ENCODE peak calls at places on chromosomes 12 and 14, in nine cellular contexts. U, I, Y, M, P, H, N, Z and E are unnamed samples.
A peak's percentile ranks its signal among the peaks of the same experiment; 100 is the strongest.

GRCh38 chr14:54003064-54003463 is 46.4 kb upstream of the BMP4 start:
- DNase-seq in H (no peak), M (no peak), Y (no peak), P (no peak), N (no peak), Z (no peak), U (no peak), I (no peak), E (no peak)

GRCh38 chr12:94954029-94954685 is 49.3 kb downstream of the NDUFA12 start:
- DNase-seq in M (no peak), P (peak; percentile 64), I (peak; percentile 72), N (peak; percentile 61), U (no peak), Y (no peak), Z (no peak), H (no peak), E (no peak)

GRCh38 chr12:130337476-130338303 is at the start of gene PIWIL1:
- DNase-seq in P (no peak), I (no peak), M (no peak), N (no peak), Z (no peak), U (no peak), H (no peak), Y (no peak), E (no peak)

GRCh38 chr12:105922670-105923102 is 216.1 kb downstream of the NUAK1 start:
- DNase-seq in U (no peak), I (no peak), Y (no peak), M (no peak), P (peak; percentile 38), N (peak; percentile 76), H (no peak), Z (no peak), E (no peak)

GRCh38 chr12:124501080-124501642 is 66.3 kb downstream of the NCOR2 start:
- DNase-seq in M (no peak), U (no peak), Z (no peak), H (peak; percentile 60), I (no peak), Y (no peak), N (no peak), P (no peak), E (no peak)

GRCh38 chr12:74119811-74120362 is 417.7 kb upstream of the ATXN7L3B start:
- DNase-seq in Y (no peak), M (no peak), N (no peak), I (no peak), U (no peak), Z (no peak), H (no peak), P (no peak), E (no peak)

GRCh38 chr12:43921666-43922337 is 85.9 kb downstream of the TMEM117 start:
- DNase-seq in Y (no peak), M (no peak), H (no peak), Z (no peak), I (no peak), P (peak; percentile 28), N (no peak), U (no peak), E (no peak)

GRCh38 chr14:32342854-32343200 is 13.7 kb downstream of the AKAP6 start:
- DNase-seq in N (no peak), P (no peak), I (no peak), H (no peak), M (no peak), Z (no peak), U (no peak), Y (no peak), E (no peak)

GRCh38 chr14:74616507-74616906 is 4.5 kb upstream of the LTBP2 start:
- DNase-seq in U (peak; percentile 58), M (no peak), I (no peak), P (peak; percentile 83), H (no peak), N (peak; percentile 61), Z (no peak), Y (no peak), E (no peak)

GRCh38 chr14:68774771-68775613 is 17.9 kb downstream of the ZFP36L1 start:
- DNase-seq in U (no peak), P (peak; percentile 80), Y (no peak), H (no peak), N (peak; percentile 81), Z (no peak), I (no peak), M (no peak), E (no peak)

GRCh38 chr12:24109381-24110039 is 160.0 kb upstream of the SOX5 start:
- DNase-seq in Z (no peak), M (no peak), Y (no peak), U (no peak), P (peak; percentile 30), N (peak; percentile 1), I (no peak), H (no peak), E (no peak)

GRCh38 chr14:87748558-87748957 is 244.4 kb downstream of the GALC start:
- DNase-seq in M (no peak), Y (no peak), Z (no peak), U (no peak), I (no peak), P (no peak), H (no peak), N (no peak), E (no peak)

GRCh38 chr14:87745507-87746118 is 247.4 kb downstream of the GALC start:
- DNase-seq in N (peak; percentile 37), Z (peak; percentile 57), P (peak; percentile 57), M (no peak), U (peak; percentile 50), H (no peak), Y (no peak), I (peak; percentile 25), E (peak; percentile 53)
- TF ChIP-seq CTCF in N (peak; percentile 41), Z (peak; percentile 86), P (peak; percentile 76), M (no peak), U (peak; percentile 76), H (peak; percentile 27), Y (peak; percentile 27), I (peak; percentile 55), E (peak; percentile 68)

DNA sequence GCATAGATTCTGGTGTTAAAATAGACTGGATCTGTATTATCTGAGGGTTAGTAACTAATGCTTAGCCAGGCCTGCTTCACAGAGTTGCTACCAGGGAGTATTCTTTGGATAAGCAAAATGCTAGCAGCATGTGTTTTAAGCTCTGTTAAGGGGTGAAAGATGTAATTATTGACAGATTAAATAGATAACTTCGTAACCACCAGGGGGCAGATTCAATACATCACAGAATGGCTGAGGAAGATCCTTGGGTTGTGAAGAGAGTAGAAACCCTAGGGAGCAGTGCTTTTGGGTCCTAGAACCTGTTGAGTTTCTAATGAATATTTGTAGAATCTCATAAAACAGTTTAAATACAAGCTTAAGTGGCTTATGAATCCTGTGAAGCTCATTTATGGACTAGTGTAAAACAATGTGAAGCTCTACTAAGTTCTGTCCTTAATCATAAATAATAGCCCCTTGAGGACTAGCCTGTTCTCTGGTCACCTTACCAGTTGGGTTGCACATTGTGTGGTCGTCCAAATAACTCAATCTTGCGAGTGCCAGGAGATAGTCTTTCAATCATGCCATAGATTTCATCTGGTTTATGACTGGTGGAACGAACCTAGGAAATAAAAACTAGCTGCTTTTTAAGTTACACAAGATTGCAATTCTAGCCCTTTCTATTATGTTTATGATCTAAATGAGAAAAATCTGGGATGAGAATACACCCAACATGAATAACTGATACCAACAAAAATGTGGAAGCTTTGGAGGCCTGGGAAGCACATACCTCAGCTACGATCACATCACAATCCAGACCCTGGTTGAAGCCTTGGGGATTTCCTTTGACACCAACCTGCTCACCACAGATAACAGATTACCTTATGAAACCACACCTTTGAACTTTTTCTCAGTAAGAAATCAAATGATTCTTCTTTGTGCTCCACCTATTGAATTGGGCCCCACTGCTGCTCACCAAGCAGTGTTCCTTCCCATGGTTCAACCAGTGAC is 12.3 kb downstream of the METTL3 start:
- DNase-seq in N (peak; percentile 59), H (no peak), U (peak; percentile 26), Y (no peak), I (no peak), M (no peak), Z (no peak), P (peak; percentile 63), E (peak; percentile 38)
- TF ChIP-seq CTCF in N (peak; percentile 72), H (peak; percentile 26), U (peak; percentile 38), Y (peak; percentile 24), I (peak; percentile 30), M (no peak), Z (peak; percentile 75), P (peak; percentile 38), E (peak; percentile 70)

DNA sequence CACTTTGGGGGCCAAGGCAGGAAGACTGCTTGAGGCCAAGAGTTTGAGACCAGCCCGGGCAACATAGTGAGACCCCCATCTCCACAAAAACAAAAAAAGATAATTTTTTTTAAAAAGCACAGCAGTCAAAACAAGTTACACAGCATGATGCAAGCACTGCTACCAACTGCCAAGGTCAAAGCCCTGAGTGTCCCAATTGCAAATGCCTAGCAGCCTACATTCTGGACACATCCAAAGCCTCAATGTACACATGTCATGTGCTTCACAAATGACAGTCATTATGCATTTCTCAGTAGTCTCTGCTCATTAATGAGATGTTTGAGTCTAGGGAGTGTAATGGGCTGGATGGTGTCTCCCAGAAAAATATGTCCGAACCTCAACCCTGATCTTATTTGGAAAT is 113.7 kb upstream of the CCND2 start:
- DNase-seq in M (no peak), I (no peak), H (no peak), N (no peak), U (no peak), Z (no peak), Y (no peak), P (no peak), E (no peak)
- TF ChIP-seq CTCF in M (no peak), I (no peak), H (no peak), N (no peak), U (no peak), Z (no peak), Y (no peak), P (no peak), E (no peak)

GRCh38 chr14:25032092-25032784 is 17.7 kb downstream of the STXBP6 start:
- DNase-seq in Z (peak; percentile 41), N (peak; percentile 64), M (no peak), Y (no peak), P (no peak), H (no peak), I (no peak), U (no peak), E (no peak)
- TF ChIP-seq CTCF in Z (peak; percentile 67), N (no peak), M (no peak), Y (no peak), P (no peak), H (no peak), I (no peak), U (peak; percentile 20), E (no peak)

DNA sequence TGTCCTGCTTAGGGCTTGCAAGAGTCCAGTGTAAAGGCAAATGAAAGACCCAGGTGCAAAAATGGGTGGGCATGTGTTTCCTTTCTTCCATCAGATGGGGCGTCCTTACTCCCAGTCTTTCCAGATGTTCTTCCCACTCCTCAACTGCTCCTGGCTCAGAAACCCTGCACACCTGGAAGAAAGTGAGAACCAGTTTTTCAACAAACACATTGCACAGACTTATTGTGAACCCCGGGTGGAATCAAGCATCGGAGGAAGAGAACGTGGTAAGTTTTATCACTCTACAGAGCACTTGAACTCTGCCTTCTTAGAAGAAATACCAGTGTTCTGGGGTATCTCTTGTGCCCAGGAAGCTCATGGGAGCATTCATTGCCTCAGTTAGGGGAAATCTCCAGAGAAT is 93.3 kb downstream of the TMX1 start:
- DNase-seq in Y (no peak), U (no peak), N (no peak), P (no peak), Z (no peak), I (no peak), H (no peak), M (no peak), E (no peak)
- TF ChIP-seq CTCF in Y (no peak), U (no peak), N (no peak), P (no peak), Z (no peak), I (no peak), H (no peak), M (no peak), E (no peak)

GRCh38 chr14:29222671-29223268 is 456.2 kb downstream of the FOXG1 start:
- DNase-seq in H (no peak), U (peak; percentile 46), I (no peak), M (no peak), Y (no peak), N (peak; percentile 41), Z (peak; percentile 26), P (peak; percentile 80), E (peak; percentile 18)
- TF ChIP-seq CTCF in H (peak; percentile 16), U (peak; percentile 52), I (no peak), M (no peak), Y (no peak), N (peak; percentile 32), Z (peak; percentile 55), P (peak; percentile 81), E (peak; percentile 36)